ENCODE peak calls at places on chromosome 1, in six cellular contexts. F is activated T-helper 1 cell treated with Interleukin-2 at 50 U/mL for 16 hours; I is stimulated activated CD4-positive, alpha-beta T cell treated with anti-CD3 and anti-CD28 coated beads, Interleukin-12 subunit alpha, Interleukin-12 subunit beta, amount 100 ng/mL, for 4 hours; O is activated naive CD8-positive, alpha-beta T cell treated with anti-CD3 and anti-CD28 coated beads, Interleukin-2, amount 50 U/mL, for 24 hours; W is head of caudate nucleus; Q is neural crest cell. R is an unnamed sample.

GRCh38 chr1:67966666-67967009 is 83.8 kb downstream of the DIRAS3 start:
- DNase-seq in W (no peak), Q (no peak), O (no peak), I (no peak), F (no peak), R (no peak)

GRCh38 chr1:62991152-62991551 is 207.2 kb downstream of the ATG4C start:
- DNase-seq in Q (no peak), O (no peak), F (no peak), I (no peak), W (no peak), R (no peak)

GRCh38 chr1:48182441-48182840 is 40.1 kb upstream of the SLC5A9 start:
- DNase-seq in W (no peak), O (no peak), I (no peak), F (no peak), Q (no peak), R (no peak)

GRCh38 chr1:207362962-207363858 is 41.7 kb downstream of the CD55 start:
- DNase-seq in Q (no peak), I (no peak), W (no peak), O (no peak), F (no peak), R (peak)

GRCh38 chr1:151819951-151820623 is 11.5 kb downstream of the RORC start:
- DNase-seq in I (no peak), O (no peak), F (no peak), W (no peak), Q (no peak), R (no peak)

GRCh38 chr1:30727796-30728195 is 4.4 kb upstream of the MATN1 start:
- DNase-seq in I (no peak), Q (no peak), F (no peak), O (no peak), W (peak), R (no peak)

GRCh38 chr1:3690282-3691065 is 38.2 kb downstream of the TP73 start:
- DNase-seq in W (no peak), F (no peak), O (no peak), Q (no peak), I (no peak), R (no peak)

GRCh38 chr1:103945774-103946173 is 196.1 kb downstream of the AMY1C start:
- DNase-seq in W (no peak), I (no peak), F (no peak), Q (no peak), O (no peak), R (no peak)

GRCh38 chr1:155466996-155467395 is 95.6 kb downstream of the ASH1L start:
- DNase-seq in F (no peak), I (no peak), W (no peak), Q (no peak), O (no peak), R (no peak)

R was measured in GDM1.